ENCODE peak calls at places on chromosomes 5 and 9, in five cellular contexts. R is SK-N-SH, P is HL-60, K is keratinocyte, S is lower leg skin. M is an unnamed sample.

GRCh38 chr9:95090871-95091573 is 226.5 kb downstream of the FANCC start:
- DNase-seq in S (no peak), P (no peak), K (no peak), R (no peak), M (no peak)

GRCh38 chr5:94524841-94525697 is 93.3 kb downstream of the KIAA0825 start:
- DNase-seq in R (peak), K (no peak), P (no peak), S (no peak), M (peak)

GRCh38 chr9:133237271-133237731 is 28.3 kb upstream of the OBP2B start:
- DNase-seq in P (no peak), R (no peak), K (no peak), S (no peak), M (no peak)

GRCh38 chr5:10994088-10994986 is 233.3 kb upstream of the DAP start:
- DNase-seq in P (no peak), K (no peak), S (no peak), R (no peak), M (no peak)

GRCh38 chr9:132260846-132261245 is 93.9 kb downstream of the SETX start:
- DNase-seq in K (no peak), P (no peak), R (no peak), S (no peak), M (no peak)

GRCh38 chr9:133767625-133768024 is 29.5 kb upstream of the SARDH start:
- DNase-seq in R (no peak), P (no peak), S (no peak), K (no peak), M (no peak)

GRCh38 chr5:135545115-135545514 is 9.4 kb upstream of the NEUROG1 start:
- DNase-seq in R (no peak), K (no peak), P (no peak), S (no peak), M (no peak)

GRCh38 chr5:96967400-96967799 is 31.5 kb downstream of the LNPEP start:
- DNase-seq in K (no peak), R (no peak), S (no peak), P (no peak), M (no peak)

GRCh38 chr5:127746756-127747155 is 43.6 kb downstream of the CCDC192 start:
- DNase-seq in K (no peak), P (no peak), S (no peak), R (peak), M (no peak)

GRCh38 chr5:39440964-39441363 is 16.2 kb upstream of the DAB2 start:
- DNase-seq in S (no peak), R (no peak), P (no peak), K (no peak), M (no peak)

GRCh38 chr9:5870691-5871090 is 20.0 kb upstream of the MLANA start:
- DNase-seq in P (no peak), S (no peak), R (no peak), K (no peak), M (no peak)

GRCh38 chr5:170319281-170319680 is 21.7 kb upstream of the LCP2 start:
- DNase-seq in P (no peak), S (no peak), K (no peak), R (no peak), M (no peak)

GRCh38 chr9:99966001-99966400 is 59.5 kb downstream of the STX17 start:
- DNase-seq in K (no peak), S (no peak), R (no peak), P (no peak), M (no peak)

GRCh38 chr9:106890621-106891020 is 27.7 kb downstream of the ZNF462 start:
- DNase-seq in P (no peak), R (no peak), S (no peak), K (no peak), M (no peak)

GRCh38 chr9:274101-274500 is 59.4 kb downstream of the DOCK8 start:
- DNase-seq in K (no peak), S (no peak), R (no peak), P (no peak), M (no peak)

GRCh38 chr5:756865-757345 is 27.6 kb downstream of the ZDHHC11B start:
- DNase-seq in S (no peak), K (no peak), R (peak), P (no peak), M (no peak)

GRCh38 chr9:96418920-96419690 is 935 bp upstream of the ZNF367 start:
- DNase-seq in R (peak), P (peak), K (no peak), S (peak), M (no peak)

GRCh38 chr9:23537192-23538059 is 288.6 kb downstream of the ELAVL2 start:
- DNase-seq in R (no peak), S (no peak), K (no peak), P (no peak), M (no peak)

DNA sequence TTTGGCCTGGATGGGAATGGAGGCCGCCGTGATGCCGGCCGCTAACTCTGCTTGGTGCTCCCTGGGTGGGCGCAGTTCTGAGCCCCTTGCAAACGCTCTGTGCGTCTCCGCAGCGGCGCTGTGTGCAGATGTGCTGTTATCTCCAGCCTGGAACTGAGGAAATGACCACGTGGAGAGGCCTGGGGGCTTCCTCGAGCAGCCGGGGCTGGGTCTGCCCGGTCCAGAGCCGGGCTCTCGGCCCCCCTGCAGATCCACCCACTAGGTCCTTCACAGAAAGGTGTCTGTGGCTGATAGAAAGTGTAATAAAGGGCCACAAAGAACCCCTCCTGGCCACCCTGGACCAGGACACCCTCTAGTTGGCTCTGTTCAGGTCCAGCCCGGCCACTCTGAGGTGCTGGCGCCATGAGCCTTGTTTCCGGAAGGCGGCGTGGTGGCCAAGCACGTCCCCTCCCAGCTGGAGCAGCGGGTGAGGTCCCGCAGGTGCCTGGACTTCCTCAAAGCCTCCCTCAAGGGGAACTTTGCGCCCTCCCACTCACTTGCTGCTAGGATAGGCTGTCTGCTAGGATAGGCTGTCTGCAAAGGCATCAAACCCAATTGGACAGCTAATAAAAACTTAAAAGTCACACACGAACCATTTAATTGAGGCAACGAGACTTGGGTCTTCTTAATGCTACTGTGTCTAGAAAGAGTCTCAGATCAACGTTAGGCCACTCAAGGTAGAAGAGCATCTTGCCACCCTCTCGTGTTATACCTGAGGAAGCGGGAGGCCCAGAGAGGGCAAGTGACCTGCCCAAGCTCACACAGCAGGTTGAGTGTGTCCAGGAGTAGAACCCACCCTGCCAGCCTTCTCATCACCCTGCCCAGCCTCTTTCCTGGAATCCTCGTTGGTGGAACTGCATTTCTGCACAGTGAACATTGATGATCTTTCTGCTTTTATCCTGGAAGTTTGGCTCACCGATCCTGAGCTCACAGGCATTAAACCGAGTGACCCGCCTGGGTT is 109.3 kb upstream of the FCN2 start:
- DNase-seq in R (no peak), K (no peak), P (no peak), S (no peak), M (no peak)
- H3K4me3 ChIP-seq in R (no peak), K (no peak), P (no peak), S (no peak), M (no peak)

GRCh38 chr5:120152472-120152871 is 311.6 kb upstream of the PRR16 start:
- DNase-seq in R (no peak), K (no peak), S (no peak), P (no peak), M (no peak)

GRCh38 chr5:120151825-120152224 is 312.3 kb upstream of the PRR16 start:
- DNase-seq in K (no peak), P (no peak), S (no peak), R (peak), M (no peak)

GRCh38 chr5:120150770-120151169 is 313.3 kb upstream of the PRR16 start:
- DNase-seq in P (no peak), S (no peak), R (peak), K (no peak), M (no peak)

GRCh38 chr5:120146787-120147186 is 317.3 kb upstream of the PRR16 start:
- DNase-seq in K (no peak), R (no peak), S (no peak), P (no peak), M (no peak)

GRCh38 chr5:120151181-120151580 is 312.9 kb upstream of the PRR16 start:
- DNase-seq in K (no peak), R (no peak), S (no peak), P (no peak), M (no peak)
- TF ChIP-seq CTCF in K (no peak), R (peak), S (no peak), P (no peak), M (no peak)

GRCh38 chr5:167573274-167574127 is 717.9 kb upstream of the WWC1 start:
- DNase-seq in S (no peak), R (peak), P (no peak), K (no peak), M (no peak)
- H3K4me3 ChIP-seq in S (no peak), R (peak), P (no peak), K (peak), M (no peak)

GRCh38 chr9:91253488-91253887 is 108.2 kb downstream of the AUH start:
- DNase-seq in K (no peak), P (no peak), S (no peak), R (no peak), M (no peak)
- TF ChIP-seq CTCF in K (peak), P (no peak), S (no peak), R (peak), M (no peak)

DNA sequence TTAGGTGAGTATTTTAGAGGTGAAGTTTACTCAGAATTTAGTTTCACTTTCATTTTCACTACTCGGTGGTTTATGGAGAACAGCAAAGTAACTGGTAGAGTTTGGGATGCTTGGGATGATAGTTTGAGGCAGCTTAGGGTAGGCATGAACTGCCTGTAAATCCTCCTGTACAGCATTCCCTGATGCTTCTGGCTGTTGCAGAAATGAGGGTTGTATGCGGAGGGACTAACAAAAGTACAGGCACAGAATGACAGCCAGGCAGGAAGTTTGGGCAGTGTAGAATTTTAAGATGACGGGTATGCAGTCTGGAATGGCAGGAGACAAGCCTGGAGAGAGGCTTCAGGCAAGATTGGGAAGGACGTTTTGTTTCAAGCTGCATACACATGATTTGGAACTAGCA is 48.0 kb upstream of the FAM120AOS start:
- DNase-seq in P (no peak), K (no peak), R (no peak), S (no peak), M (no peak)
- H3K4me3 ChIP-seq in P (no peak), K (peak), R (peak), S (no peak), M (no peak)

M was measured in GM12864.